ENCODE peak calls at places on chromosomes 11 and 22, in five cellular contexts. I, D, L, J and R are unnamed samples.
A peak's percentile ranks its signal among the peaks of the same experiment; 100 is the strongest.

GRCh38 chr22:46634011-46634699 is 14.0 kb downstream of the GRAMD4 start:
- DNase-seq in D (no peak), J (peak; percentile 64), I (no peak), L (no peak), R (no peak)

GRCh38 chr11:15117751-15118150 is 3.0 kb downstream of the INSC start:
- DNase-seq in D (no peak), J (no peak), I (no peak), L (no peak), R (no peak)

GRCh38 chr22:20532256-20532993 is 25.0 kb downstream of the MED15 start:
- DNase-seq in D (no peak), J (no peak), I (no peak), L (no peak), R (no peak)

GRCh38 chr11:121467965-121468364 is 15.2 kb upstream of the SORL1-AS1 start:
- DNase-seq in J (no peak), D (no peak), L (no peak), I (no peak), R (no peak)

GRCh38 chr11:75583710-75584658 is 21.9 kb downstream of the SERPINH1 start:
- DNase-seq in L (peak; percentile 39), D (peak; percentile 45), J (peak; percentile 95), I (peak; percentile 85), R (peak; percentile 72)

GRCh38 chr11:67372232-67372992 is 986 bp downstream of the CLCF1 start:
- DNase-seq in I (no peak), J (peak; percentile 87), L (no peak), D (no peak), R (no peak)

GRCh38 chr11:126999366-126999765 is 1.2 kb downstream of the KIRREL3 start:
- DNase-seq in I (no peak), D (no peak), L (no peak), J (no peak), R (no peak)

GRCh38 chr11:104091281-104092071 is 55.0 kb downstream of the DDI1 start:
- DNase-seq in L (no peak), D (no peak), J (no peak), I (no peak), R (no peak)

GRCh38 chr22:30298005-30298701 is 8.8 kb upstream of the CASTOR1 start:
- DNase-seq in J (no peak), I (no peak), L (peak; percentile 78), D (peak; percentile 59), R (no peak)

GRCh38 chr11:106621479-106621878 is 396.8 kb downstream of the GUCY1A2 start:
- DNase-seq in I (no peak), D (no peak), L (no peak), J (no peak), R (no peak)

GRCh38 chr22:42283288-42284229 is 13.1 kb upstream of the TCF20 start:
- DNase-seq in I (no peak), D (no peak), J (peak; percentile 75), L (no peak), R (no peak)

GRCh38 chr11:58204042-58204441 is at the start of gene OR1S2:
- DNase-seq in D (no peak), I (no peak), L (no peak), J (no peak), R (no peak)

GRCh38 chr11:93772123-93772522 is 12.0 kb upstream of the MED17 start:
- DNase-seq in I (no peak), L (no peak), D (no peak), J (no peak), R (no peak)

GRCh38 chr11:66278396-66279091 is 569 bp downstream of the CNIH2 start:
- DNase-seq in D (no peak), J (no peak), I (peak; percentile 42), L (no peak), R (no peak)

GRCh38 chr11:65444314-65445051 is 21.9 kb downstream of the NEAT1 start:
- DNase-seq in D (no peak), I (peak; percentile 76), L (no peak), J (peak; percentile 78), R (peak; percentile 37)

GRCh38 chr22:28208036-28208435 is 289.0 kb upstream of the PITPNB start:
- DNase-seq in I (no peak), D (no peak), L (no peak), J (no peak), R (peak; percentile 11)

GRCh38 chr11:76598426-76598839 is 72.1 kb downstream of the LRRC32 start:
- DNase-seq in D (no peak), J (no peak), L (no peak), I (peak; percentile 65), R (peak; percentile 56)

GRCh38 chr11:36014906-36015305 is 71.0 kb downstream of the LDLRAD3 start:
- DNase-seq in J (no peak), I (no peak), D (no peak), L (no peak), R (no peak)

GRCh38 chr22:50711446-50712340 is 26.3 kb upstream of the ACR start:
- DNase-seq in I (no peak), J (peak; percentile 52), L (no peak), D (no peak), R (peak; percentile 28)

GRCh38 chr22:49969751-49970527 is 9.4 kb downstream of the PIM3 start:
- DNase-seq in L (peak; percentile 26), D (no peak), I (no peak), J (peak; percentile 85), R (no peak)

GRCh38 chr11:79062814-79063762 is 377.7 kb downstream of the TENM4 start:
- DNase-seq in D (no peak), L (no peak), I (peak; percentile 58), J (no peak), R (peak; percentile 49)
- TF ChIP-seq CTCF in D (peak; percentile 11), L (no peak), I (peak; percentile 69), J (peak; percentile 49), R (peak; percentile 53)

GRCh38 chr11:61719968-61720367 is 32.5 kb upstream of the MYRF start:
- DNase-seq in D (no peak), I (no peak), L (no peak), J (no peak), R (no peak)

GRCh38 chr11:61716478-61717285 is 35.8 kb upstream of the MYRF start:
- DNase-seq in I (no peak), L (no peak), J (no peak), D (no peak), R (no peak)

GRCh38 chr11:61717286-61718033 is 35.0 kb upstream of the MYRF start:
- DNase-seq in D (no peak), I (no peak), L (no peak), J (no peak), R (no peak)

GRCh38 chr11:61718613-61719302 is 33.7 kb upstream of the MYRF start:
- DNase-seq in J (no peak), L (no peak), I (peak; percentile 63), D (no peak), R (peak; percentile 51)

GRCh38 chr11:61718046-61718531 is 34.3 kb upstream of the MYRF start:
- DNase-seq in J (no peak), L (no peak), D (peak; percentile 46), I (no peak), R (no peak)
- H3K4me3 ChIP-seq in J (no peak overlapping the region), L (peak overlapping the region; percentile 41), D (peak overlapping the region; percentile 7), I (peak overlapping the region; percentile 64), R (peak overlapping the region; percentile 31)

DNA sequence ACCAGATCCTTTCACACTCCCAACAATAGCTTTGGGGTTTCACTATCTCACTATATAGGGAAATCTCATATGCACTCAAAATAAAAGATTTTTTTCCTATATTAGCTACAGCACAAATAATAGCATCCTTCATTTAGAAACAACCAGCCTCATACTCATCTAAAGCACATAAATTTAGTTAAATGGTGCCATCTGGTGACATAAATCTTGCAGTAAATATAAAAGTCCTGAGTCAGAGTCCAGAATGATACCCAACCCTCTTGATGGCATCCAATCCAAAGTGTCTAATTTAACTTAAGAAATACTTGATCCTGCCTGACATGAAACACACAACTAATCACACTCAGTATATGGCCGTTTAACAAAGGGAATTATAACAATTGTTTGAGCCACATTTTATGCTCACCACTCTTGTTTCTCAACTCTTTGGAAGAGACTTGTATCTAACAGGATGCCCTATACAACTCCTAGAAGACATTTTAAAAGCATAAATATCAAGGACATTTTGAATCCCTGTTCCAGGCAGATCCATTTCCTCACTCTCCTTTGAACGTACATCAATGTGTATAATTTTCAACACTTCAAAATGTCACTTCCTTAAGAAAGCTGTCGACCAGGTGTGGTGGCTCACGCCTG is 36.2 kb downstream of the DLG2 start:
- DNase-seq in I (peak; percentile 66), D (no peak), L (no peak), J (no peak), R (peak; percentile 51)
- TF ChIP-seq CTCF in I (peak; percentile 31), D (peak; percentile 19), L (no peak), J (no peak), R (no peak)

DNA sequence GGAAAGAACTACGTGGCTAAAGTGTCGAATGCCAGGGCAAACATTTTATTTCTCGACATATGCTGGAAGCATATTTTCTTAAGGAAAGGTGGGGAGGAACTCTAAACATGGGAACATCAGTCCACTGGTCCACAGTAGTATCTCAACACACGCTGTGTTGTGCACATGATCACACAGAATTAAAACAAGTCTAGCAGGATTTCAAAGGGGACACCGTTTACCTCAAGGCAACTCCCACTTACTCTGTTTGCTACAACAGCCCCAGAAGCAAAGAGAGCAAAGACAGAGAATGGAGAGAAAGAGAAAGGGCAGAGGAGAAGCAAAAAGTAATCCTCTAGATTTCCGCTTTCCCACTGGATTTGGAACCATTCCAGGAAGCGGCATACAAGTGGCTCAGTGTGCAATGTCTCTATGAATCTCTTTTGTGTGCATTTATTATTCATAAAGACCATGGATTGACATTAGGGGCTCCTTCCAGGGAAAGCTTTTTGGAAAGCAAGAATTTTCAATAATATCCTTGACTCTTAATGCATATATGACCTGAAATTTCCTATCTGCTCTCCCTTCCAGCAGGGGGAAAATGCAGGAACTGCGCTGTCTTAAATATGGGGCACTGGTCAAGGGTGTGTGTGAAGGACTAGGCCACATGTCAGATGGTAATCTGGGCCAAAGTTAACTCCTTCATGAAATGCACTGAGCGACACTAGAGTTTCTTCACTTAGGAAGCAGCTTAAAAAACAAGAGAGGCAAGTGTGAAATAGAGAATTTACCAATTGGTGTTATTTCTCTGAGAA is 34.8 kb upstream of the CCDC34 start:
- DNase-seq in L (no peak), I (no peak), J (no peak), D (no peak), R (no peak)
- H3K4me3 ChIP-seq in L (no peak overlapping the region), I (no peak overlapping the region), J (no peak overlapping the region), D (no peak overlapping the region), R (no peak overlapping the region)

GRCh38 chr22:45087802-45088201 is 75.9 kb upstream of the NUP50 start:
- DNase-seq in I (no peak), D (no peak), L (no peak), J (no peak), R (no peak)

GRCh38 chr22:45084400-45084920 is 74.7 kb upstream of the PHF21B start:
- DNase-seq in I (no peak), L (no peak), J (no peak), D (no peak), R (no peak)

GRCh38 chr22:45083659-45084305 is 74.0 kb upstream of the PHF21B start:
- DNase-seq in D (no peak), J (no peak), L (no peak), I (no peak), R (peak; percentile 89)

GRCh38 chr22:45077826-45078334 is 68.1 kb upstream of the PHF21B start:
- DNase-seq in J (no peak), I (no peak), L (no peak), D (no peak), R (no peak)

GRCh38 chr22:45082795-45083194 is 73.0 kb upstream of the PHF21B start:
- DNase-seq in I (peak; percentile 5), J (no peak), D (no peak), L (no peak), R (peak; percentile 36)
- TF ChIP-seq CTCF in I (peak; percentile 38), J (no peak), D (no peak), L (no peak), R (peak; percentile 47)